ENCODE peak calls at places on chromosomes 1 and 21, in five cellular contexts. One of them, this sample, is unnamed.
A peak's percentile ranks its signal among the peaks of the same experiment; 100 is the strongest.

GRCh38 chr21:31860851-31861250 is 12.0 kb upstream of the HUNK start:
- DNase-seq in cardiac fibroblast: no peak
- DNase-seq in RWPE1: no peak
- DNase-seq in brain microvascular endothelial cell: no peak
- DNase-seq in endothelial cell: no peak
- DNase-seq in this sample: no peak

GRCh38 chr1:98205291-98206017 is 284.6 kb upstream of the DPYD start:
- DNase-seq in cardiac fibroblast: no peak
- DNase-seq in brain microvascular endothelial cell: no peak
- DNase-seq in endothelial cell: no peak
- DNase-seq in RWPE1: no peak
- DNase-seq in this sample: no peak

GRCh38 chr1:54003249-54003646 is 14.7 kb downstream of the LDLRAD1 start:
- DNase-seq in RWPE1: no peak
- DNase-seq in endothelial cell: no peak
- DNase-seq in brain microvascular endothelial cell: no peak
- DNase-seq in cardiac fibroblast: no peak
- DNase-seq in this sample: peak; percentile 12

GRCh38 chr21:25607812-25608737 is 794 bp upstream of the MRPL39 start:
- DNase-seq in brain microvascular endothelial cell: peak; percentile 78
- DNase-seq in RWPE1: peak; percentile 80
- DNase-seq in cardiac fibroblast: peak; percentile 89
- DNase-seq in endothelial cell: peak; percentile 72
- DNase-seq in this sample: peak; percentile 85

GRCh38 chr1:204130989-204131892 is 20.6 kb downstream of the ETNK2 start:
- DNase-seq in brain microvascular endothelial cell: peak; percentile 82
- DNase-seq in endothelial cell: no peak
- DNase-seq in RWPE1: peak; percentile 96
- DNase-seq in cardiac fibroblast: peak; percentile 90
- DNase-seq in this sample: peak; percentile 99

GRCh38 chr21:44529503-44530125 is 10.4 kb downstream of the KRTAP10-1 start:
- DNase-seq in brain microvascular endothelial cell: no peak
- DNase-seq in endothelial cell: no peak
- DNase-seq in cardiac fibroblast: no peak
- DNase-seq in RWPE1: no peak
- DNase-seq in this sample: no peak

GRCh38 chr1:48611841-48612240 is 139.8 kb upstream of the SPATA6 start:
- DNase-seq in cardiac fibroblast: no peak
- DNase-seq in RWPE1: no peak
- DNase-seq in endothelial cell: no peak
- DNase-seq in brain microvascular endothelial cell: no peak
- DNase-seq in this sample: no peak

GRCh38 chr21:20351138-20351537 is 647.1 kb upstream of the NCAM2 start:
- DNase-seq in endothelial cell: no peak
- DNase-seq in RWPE1: no peak
- DNase-seq in brain microvascular endothelial cell: no peak
- DNase-seq in cardiac fibroblast: no peak
- DNase-seq in this sample: no peak

GRCh38 chr1:234322979-234323378 is 50.3 kb upstream of the COA6 start:
- DNase-seq in endothelial cell: peak; percentile 79
- DNase-seq in brain microvascular endothelial cell: no peak
- DNase-seq in RWPE1: no peak
- DNase-seq in cardiac fibroblast: peak; percentile 39
- DNase-seq in this sample: peak; percentile 72

GRCh38 chr1:145871994-145872411 is 13.1 kb upstream of the PIAS3 start:
- DNase-seq in brain microvascular endothelial cell: no peak
- DNase-seq in cardiac fibroblast: peak; percentile 48
- DNase-seq in endothelial cell: peak; percentile 28
- DNase-seq in RWPE1: no peak
- DNase-seq in this sample: no peak

GRCh38 chr1:223844521-223844961 is 1.2 kb downstream of the TP53BP2 start:
- DNase-seq in endothelial cell: no peak
- DNase-seq in cardiac fibroblast: no peak
- DNase-seq in RWPE1: no peak
- DNase-seq in brain microvascular endothelial cell: no peak
- DNase-seq in this sample: no peak

GRCh38 chr1:22625262-22625925 is 11.0 kb upstream of the C1QA start:
- DNase-seq in endothelial cell: peak; percentile 50
- DNase-seq in RWPE1: no peak
- DNase-seq in brain microvascular endothelial cell: no peak
- DNase-seq in cardiac fibroblast: peak; percentile 18
- DNase-seq in this sample: peak; percentile 19

GRCh38 chr1:240936911-240937668 is 325.1 kb upstream of the GREM2 start:
- DNase-seq in brain microvascular endothelial cell: no peak
- DNase-seq in cardiac fibroblast: no peak
- DNase-seq in endothelial cell: no peak
- DNase-seq in RWPE1: no peak
- DNase-seq in this sample: peak; percentile 36

GRCh38 chr1:48619529-48619928 is 147.5 kb upstream of the SPATA6 start:
- DNase-seq in RWPE1: peak; percentile 56
- DNase-seq in cardiac fibroblast: no peak
- DNase-seq in endothelial cell: no peak
- DNase-seq in brain microvascular endothelial cell: peak; percentile 1
- DNase-seq in this sample: peak; percentile 64

GRCh38 chr1:230536641-230537155 is 105.6 kb upstream of the COG2 start:
- DNase-seq in cardiac fibroblast: no peak
- DNase-seq in endothelial cell: no peak
- DNase-seq in RWPE1: no peak
- DNase-seq in brain microvascular endothelial cell: no peak
- DNase-seq in this sample: no peak

GRCh38 chr1:230541306-230541705 is 101.0 kb upstream of the COG2 start:
- DNase-seq in cardiac fibroblast: no peak
- DNase-seq in brain microvascular endothelial cell: no peak
- DNase-seq in endothelial cell: no peak
- DNase-seq in RWPE1: no peak
- DNase-seq in this sample: no peak

GRCh38 chr1:230540416-230540815 is 101.9 kb upstream of the COG2 start:
- DNase-seq in cardiac fibroblast: no peak
- DNase-seq in brain microvascular endothelial cell: no peak
- DNase-seq in RWPE1: no peak
- DNase-seq in endothelial cell: no peak
- DNase-seq in this sample: no peak

GRCh38 chr1:230534224-230534623 is 108.1 kb upstream of the COG2 start:
- DNase-seq in brain microvascular endothelial cell: no peak
- DNase-seq in RWPE1: no peak
- DNase-seq in endothelial cell: no peak
- DNase-seq in cardiac fibroblast: no peak
- DNase-seq in this sample: no peak

DNA sequence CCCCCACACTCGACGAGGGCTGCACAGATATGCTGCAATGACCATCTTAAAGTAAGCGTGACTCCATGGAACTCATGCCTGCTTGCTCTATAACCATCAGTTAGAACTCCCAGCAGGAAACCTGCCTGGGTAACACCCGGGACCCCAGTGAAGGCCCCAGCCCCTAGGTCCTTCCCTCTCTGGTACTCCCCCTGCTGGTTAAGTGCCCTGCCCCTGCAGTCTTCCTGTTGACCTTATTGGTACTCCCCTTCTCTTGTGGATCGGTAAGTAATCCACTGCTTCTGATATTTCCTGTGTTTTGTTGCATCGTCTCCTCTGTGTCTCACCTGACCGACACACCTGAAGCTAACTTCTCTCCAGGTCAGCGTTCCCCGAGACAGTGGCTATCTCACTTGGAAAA is 104.8 kb upstream of the COG2 start:
- DNase-seq in RWPE1: no peak
- DNase-seq in endothelial cell: no peak
- DNase-seq in cardiac fibroblast: no peak
- DNase-seq in brain microvascular endothelial cell: no peak
- DNase-seq in this sample: no peak
- TF ChIP-seq CTCF in RWPE1: no peak
- TF ChIP-seq CTCF in endothelial cell: no peak
- TF ChIP-seq CTCF in cardiac fibroblast: peak; percentile 7
- TF ChIP-seq CTCF in brain microvascular endothelial cell: peak; percentile 24
- TF ChIP-seq CTCF in this sample: peak; percentile 6

DNA sequence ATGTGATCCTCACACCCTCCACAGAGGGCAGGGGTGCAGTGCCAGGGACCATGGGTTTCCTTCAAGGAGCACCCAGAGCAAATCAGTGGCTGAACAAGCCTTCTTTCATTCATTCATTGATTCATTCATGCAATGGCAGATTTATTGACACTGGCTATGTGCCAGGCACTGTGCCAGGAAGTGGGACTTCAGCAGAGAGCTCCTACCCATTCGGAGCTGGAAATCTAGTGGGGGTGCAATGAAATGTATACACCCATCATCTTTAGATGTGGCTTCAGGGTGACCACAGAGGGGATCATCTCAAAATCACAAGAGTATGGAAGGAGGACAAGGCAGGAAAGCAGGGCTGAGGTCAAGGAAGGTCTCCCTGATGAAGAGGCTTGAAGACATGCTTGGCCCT is 18.9 kb downstream of the SLC6A9 start:
- DNase-seq in RWPE1: no peak
- DNase-seq in endothelial cell: no peak
- DNase-seq in brain microvascular endothelial cell: no peak
- DNase-seq in cardiac fibroblast: no peak
- DNase-seq in this sample: no peak
- TF ChIP-seq CTCF in RWPE1: no peak
- TF ChIP-seq CTCF in endothelial cell: no peak
- TF ChIP-seq CTCF in brain microvascular endothelial cell: no peak
- TF ChIP-seq CTCF in cardiac fibroblast: no peak
- TF ChIP-seq CTCF in this sample: no peak

GRCh38 chr1:19405195-19405760 is 80.1 kb downstream of the CAPZB start:
- DNase-seq in cardiac fibroblast: no peak
- DNase-seq in brain microvascular endothelial cell: no peak
- DNase-seq in endothelial cell: no peak
- DNase-seq in RWPE1: no peak
- DNase-seq in this sample: no peak
- TF ChIP-seq CTCF in cardiac fibroblast: peak; percentile 31
- TF ChIP-seq CTCF in brain microvascular endothelial cell: peak; percentile 49
- TF ChIP-seq CTCF in endothelial cell: no peak
- TF ChIP-seq CTCF in RWPE1: no peak
- TF ChIP-seq CTCF in this sample: no peak

DNA sequence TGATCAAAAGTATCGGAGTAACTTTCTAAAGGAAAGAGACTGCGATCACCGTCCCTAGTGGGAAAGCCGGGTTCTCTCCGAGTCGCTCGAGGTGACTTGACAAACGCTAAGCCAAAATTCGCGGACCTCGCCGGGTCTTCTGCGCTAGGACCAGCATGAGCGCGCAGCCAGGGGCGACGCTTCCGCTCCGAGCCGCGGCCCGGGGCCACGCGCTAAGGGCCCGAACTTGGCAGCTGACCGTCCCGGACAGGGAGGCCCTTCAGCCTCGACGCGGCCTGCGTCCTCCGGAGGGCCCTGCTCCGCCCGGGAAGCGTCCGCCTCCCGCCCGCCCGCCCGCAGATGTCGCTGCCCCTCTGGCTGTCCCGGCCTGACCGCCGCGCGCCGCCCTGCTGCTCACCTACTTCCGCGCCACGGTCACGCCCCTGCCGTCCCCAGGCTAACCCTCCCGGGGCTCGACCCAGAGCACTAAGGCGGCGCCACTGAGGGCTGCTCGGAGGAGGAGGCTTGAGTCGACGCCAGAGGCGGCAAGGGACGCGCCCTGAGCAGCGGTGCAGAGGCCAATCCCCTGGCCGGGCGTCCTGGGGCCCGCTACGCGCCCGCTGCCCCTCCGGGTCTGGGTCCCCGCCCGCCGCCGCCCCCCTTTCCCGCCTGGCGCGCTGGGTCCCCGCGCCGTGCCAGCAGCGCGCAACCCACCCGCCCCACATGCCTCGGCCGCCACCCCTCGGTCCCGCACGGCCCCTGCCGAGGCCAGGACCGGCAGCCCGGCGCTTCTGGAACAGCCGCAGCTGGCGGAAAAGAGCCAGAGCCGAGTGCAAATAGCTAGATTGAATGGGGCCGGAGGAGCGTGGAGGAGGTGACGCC is 896 bp upstream of the DUSP10 start:
- DNase-seq in endothelial cell: peak; percentile 76
- DNase-seq in cardiac fibroblast: peak; percentile 76
- DNase-seq in brain microvascular endothelial cell: peak; percentile 53
- DNase-seq in RWPE1: peak; percentile 70
- DNase-seq in this sample: peak; percentile 93
- TF ChIP-seq CTCF in endothelial cell: peak; percentile 14
- TF ChIP-seq CTCF in cardiac fibroblast: no peak
- TF ChIP-seq CTCF in brain microvascular endothelial cell: peak; percentile 3
- TF ChIP-seq CTCF in RWPE1: peak; percentile 54
- TF ChIP-seq CTCF in this sample: peak; percentile 60

GRCh38 chr1:153265457-153265856 is 6.0 kb downstream of the LORICRIN start:
- DNase-seq in RWPE1: no peak
- DNase-seq in cardiac fibroblast: no peak
- DNase-seq in endothelial cell: no peak
- DNase-seq in brain microvascular endothelial cell: no peak
- DNase-seq in this sample: no peak
- TF ChIP-seq CTCF in RWPE1: no peak
- TF ChIP-seq CTCF in cardiac fibroblast: no peak
- TF ChIP-seq CTCF in endothelial cell: no peak
- TF ChIP-seq CTCF in brain microvascular endothelial cell: no peak
- TF ChIP-seq CTCF in this sample: peak; percentile 17

GRCh38 chr1:26471201-26471497 is 1.1 kb upstream of the HMGN2 start:
- DNase-seq in cardiac fibroblast: no peak
- DNase-seq in brain microvascular endothelial cell: no peak
- DNase-seq in endothelial cell: no peak
- DNase-seq in RWPE1: no peak
- DNase-seq in this sample: no peak

GRCh38 chr1:26472901-26473845 is 933 bp downstream of the HMGN2 start:
- DNase-seq in brain microvascular endothelial cell: peak; percentile 88
- DNase-seq in endothelial cell: peak; percentile 96
- DNase-seq in RWPE1: peak; percentile 94
- DNase-seq in cardiac fibroblast: peak; percentile 97
- DNase-seq in this sample: peak; percentile 91

GRCh38 chr1:26472330-26472900 is at the start of gene HMGN2:
- DNase-seq in RWPE1: peak; percentile 85
- DNase-seq in cardiac fibroblast: peak; percentile 91
- DNase-seq in endothelial cell: peak; percentile 75
- DNase-seq in brain microvascular endothelial cell: peak; percentile 68
- DNase-seq in this sample: peak; percentile 85

GRCh38 chr1:26469558-26469957 is 2.7 kb upstream of the HMGN2 start:
- DNase-seq in cardiac fibroblast: no peak
- DNase-seq in brain microvascular endothelial cell: no peak
- DNase-seq in endothelial cell: no peak
- DNase-seq in RWPE1: no peak
- DNase-seq in this sample: no peak

GRCh38 chr1:26471498-26472329 is 526 bp upstream of the HMGN2 start:
- DNase-seq in endothelial cell: peak; percentile 67
- DNase-seq in brain microvascular endothelial cell: peak; percentile 53
- DNase-seq in RWPE1: peak; percentile 44
- DNase-seq in cardiac fibroblast: peak; percentile 79
- DNase-seq in this sample: peak; percentile 64
- TF ChIP-seq CTCF in endothelial cell: no peak
- TF ChIP-seq CTCF in brain microvascular endothelial cell: no peak
- TF ChIP-seq CTCF in RWPE1: no peak
- TF ChIP-seq CTCF in cardiac fibroblast: no peak
- TF ChIP-seq CTCF in this sample: no peak

This sample was measured in MCF 10A.